ENCODE peak calls at places on chromosomes 2 and 18, in five cellular contexts. T, J, L, X and H are unnamed samples.

GRCh38 chr2:136025057-136025973 is 39.9 kb upstream of the DARS1 start:
- DNase-seq in L (peak), X (peak), J (peak), T (peak), H (peak)

GRCh38 chr2:2765176-2765800 is 434.2 kb upstream of the MYT1L start:
- DNase-seq in X (no peak), L (no peak), T (no peak), J (no peak), H (no peak)

GRCh38 chr18:76678248-76678647 is 144.1 kb upstream of the ZNF236 start:
- DNase-seq in L (no peak), X (no peak), T (no peak), J (no peak), H (no peak)

GRCh38 chr2:197705912-197706838 is 1.0 kb downstream of the MARS2 start:
- DNase-seq in T (no peak), X (no peak), J (no peak), L (no peak), H (no peak)

GRCh38 chr2:71347517-71347916 is 15.9 kb downstream of the ZNF638 start:
- DNase-seq in L (no peak), X (peak), T (peak), J (peak), H (peak)

GRCh38 chr2:154457291-154457690 is 241.2 kb upstream of the KCNJ3 start:
- DNase-seq in X (no peak), T (no peak), J (no peak), L (no peak), H (no peak)

GRCh38 chr18:79609841-79610281 is 69.7 kb upstream of the CTDP1 start:
- DNase-seq in T (no peak), X (no peak), J (no peak), L (peak), H (no peak)

GRCh38 chr18:56992777-56993176 is 154.1 kb upstream of the BOD1L2 start:
- DNase-seq in J (no peak), L (no peak), T (no peak), X (no peak), H (peak)

GRCh38 chr2:96408631-96409542 is 73.3 kb downstream of the NCAPH start:
- DNase-seq in X (peak), T (peak), J (no peak), L (no peak), H (peak)
- TF ChIP-seq CTCF in X (no peak), T (peak), J (no peak), L (peak), H (no peak)

GRCh38 chr2:127407661-127408003 is 10.6 kb upstream of the PROC start:
- DNase-seq in J (no peak), T (no peak), L (no peak), X (no peak), H (peak)
- H3K4me3 ChIP-seq in J (no peak), T (no peak), L (peak), X (peak), H (no peak)

GRCh38 chr18:32576296-32576916 is 105.7 kb upstream of the GAREM1 start:
- DNase-seq in J (no peak), T (peak), L (peak), X (peak), H (peak)
- TF ChIP-seq CTCF in J (no peak), T (peak), L (peak), X (peak), H (peak)

DNA sequence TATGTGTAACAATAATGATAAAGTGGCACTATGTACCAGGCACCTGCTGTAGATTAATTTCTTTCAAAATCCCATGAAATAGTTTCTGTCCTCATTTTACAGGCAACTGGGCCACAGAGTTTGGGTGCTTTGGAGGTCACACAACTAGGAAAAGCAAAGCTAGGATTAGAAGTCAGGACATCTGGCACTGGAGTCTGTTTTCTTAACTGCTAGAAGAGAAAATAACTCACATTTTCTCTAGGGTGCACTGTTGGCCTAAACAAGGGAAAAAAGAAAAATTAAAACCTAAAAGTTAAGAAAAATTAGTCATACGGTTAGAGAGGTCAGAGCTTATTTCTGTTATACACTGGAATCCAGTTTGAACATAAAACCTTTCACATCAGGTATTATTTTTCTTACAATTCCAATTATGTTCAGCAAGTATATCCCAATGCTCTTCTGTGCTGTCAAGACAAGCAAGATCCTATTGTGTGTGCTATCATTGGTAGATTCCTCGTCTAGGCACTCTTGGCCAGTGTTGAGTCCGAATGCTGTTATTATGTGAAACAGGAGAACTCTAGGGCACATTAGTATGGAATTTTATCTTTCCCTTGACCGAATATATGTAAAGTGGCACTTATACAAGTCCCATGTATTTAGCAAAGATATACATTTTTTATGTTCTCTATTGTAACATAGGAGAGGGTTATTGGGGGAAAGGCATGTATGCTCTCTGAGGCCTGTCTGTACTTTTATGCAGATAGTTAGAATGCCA is 1.5 kb upstream of the OSGEPL1 start:
- DNase-seq in J (peak), X (peak), T (peak), L (peak), H (peak)
- H3K4me3 ChIP-seq in J (no peak), X (no peak), T (no peak), L (peak), H (no peak)

GRCh38 chr18:52484977-52485376 is 145.0 kb downstream of the DCC start:
- DNase-seq in L (no peak), T (no peak), X (no peak), J (no peak), H (no peak)
- TF ChIP-seq CTCF in L (peak), T (no peak), X (no peak), J (no peak), H (no peak)

GRCh38 chr2:157470321-157470720 is 26.4 kb upstream of the CYTIP start:
- DNase-seq in J (no peak), L (no peak), T (no peak), X (no peak), H (no peak)

GRCh38 chr2:157465554-157465953 is 21.7 kb upstream of the CYTIP start:
- DNase-seq in X (no peak), J (no peak), L (no peak), T (no peak), H (no peak)

GRCh38 chr2:157466764-157467163 is 22.9 kb upstream of the CYTIP start:
- DNase-seq in J (no peak), L (no peak), T (no peak), X (no peak), H (no peak)

GRCh38 chr2:157471078-157471477 is 27.2 kb upstream of the CYTIP start:
- DNase-seq in L (no peak), X (no peak), J (no peak), T (no peak), H (no peak)

GRCh38 chr2:157468931-157469708 is 25.2 kb upstream of the CYTIP start:
- DNase-seq in X (peak), T (peak), L (no peak), J (peak), H (peak)
- H3K4me3 ChIP-seq in X (no peak), T (no peak), L (no peak), J (no peak), H (no peak)